ENCODE peak calls at places on chromosomes 16 and 17, in nine cellular contexts. D is germinal center; N is neural crest cell; A is BJ; T is fibroblast of gingiva; V is effector CD4-positive, alpha-beta T cell; O is activated CD8-positive, alpha-beta memory T cell treated with anti-CD3 and anti-CD28 coated beads for 48 hours; J is SHP77; H is stimulated activated CD4-positive, alpha-beta T cell treated with anti-CD3 and anti-CD28 coated beads, Interleukin-1b, Interleukin-23, amount 100 ng/mL, for 1 hour. R is an unnamed sample.

GRCh38 chr16:709651-710499 is 4.3 kb upstream of the FBXL16 start:
- DNase-seq in N (peak; percentile 88), T (peak; percentile 70), D (no peak), A (no peak), J (peak; percentile 89), V (no peak), H (no peak), O (no peak), R (no peak)

GRCh38 chr16:67163903-67164558 is 514 bp upstream of the HSF4 start:
- DNase-seq in T (no peak), A (no peak), O (no peak), J (no peak), V (no peak), D (no peak), N (no peak), H (no peak), R (no peak)

GRCh38 chr16:66382171-66382965 is 15.9 kb downstream of the CDH5 start:
- DNase-seq in H (no peak), V (no peak), J (no peak), A (peak; percentile 37), D (no peak), N (no peak), T (no peak), O (no peak), R (no peak)

GRCh38 chr16:16882766-16883165 is 503.8 kb downstream of the NPIPA7 start:
- DNase-seq in N (no peak), H (no peak), T (no peak), A (no peak), J (no peak), V (no peak), D (no peak), O (no peak), R (no peak)

GRCh38 chr16:77353587-77354263 is 81.1 kb downstream of the ADAMTS18 start:
- DNase-seq in O (no peak), H (no peak), J (no peak), A (no peak), T (no peak), D (no peak), V (no peak), N (no peak), R (no peak)

GRCh38 chr17:76544916-76545365 is 5.1 kb downstream of the PRCD start:
- DNase-seq in N (no peak), H (no peak), V (no peak), O (no peak), T (no peak), A (no peak), J (no peak), D (no peak), R (no peak)

GRCh38 chr17:63647065-63647725 is 25.0 kb downstream of the MAP3K3 start:
- DNase-seq in V (no peak), N (no peak), T (no peak), J (no peak), H (no peak), O (no peak), A (no peak), D (no peak), R (no peak)

GRCh38 chr17:63476857-63477470 is at the start of gene ACE:
- DNase-seq in T (no peak), J (peak; percentile 67), O (no peak), V (no peak), H (no peak), N (no peak), D (peak; percentile 72), A (no peak), R (no peak)

GRCh38 chr17:81821147-81821546 is 11.9 kb downstream of the MCRIP1 start:
- DNase-seq in J (no peak), H (no peak), V (no peak), T (no peak), N (no peak), O (no peak), D (no peak), A (no peak), R (no peak)

GRCh38 chr16:48158296-48158695 is 2.5 kb upstream of the ABCC12 start:
- DNase-seq in D (no peak), V (no peak), J (no peak), N (no peak), A (no peak), T (no peak), H (no peak), O (peak; percentile 9), R (peak; percentile 3)

GRCh38 chr17:78961571-78961970 is 18.2 kb downstream of the LGALS3BP start:
- DNase-seq in O (no peak), H (no peak), D (no peak), V (no peak), T (no peak), A (no peak), J (no peak), N (no peak), R (no peak)

GRCh38 chr16:86931410-86931941 is 353.1 kb downstream of the FOXL1 start:
- DNase-seq in A (peak; percentile 52), O (no peak), N (no peak), D (no peak), T (peak; percentile 83), H (no peak), J (no peak), V (no peak), R (no peak)

GRCh38 chr17:29383687-29384086 is 6.5 kb upstream of the TAOK1 start:
- DNase-seq in V (no peak), N (no peak), D (no peak), J (no peak), T (peak; percentile 16), H (no peak), A (no peak), O (no peak), R (no peak)

GRCh38 chr16:54493594-54493993 is 207.0 kb upstream of the IRX3 start:
- DNase-seq in N (no peak), J (no peak), V (no peak), A (no peak), T (no peak), D (no peak), H (no peak), O (no peak), R (no peak)

GRCh38 chr17:56393156-56393555 is 200.3 kb upstream of the NOG start:
- DNase-seq in D (no peak), J (no peak), N (no peak), H (no peak), A (no peak), V (no peak), O (no peak), T (no peak), R (no peak)

GRCh38 chr17:40548982-40549680 is 16.1 kb downstream of the CCR7 start:
- DNase-seq in D (no peak), V (no peak), H (no peak), A (peak; percentile 82), T (peak; percentile 100), O (no peak), N (no peak), J (peak; percentile 72), R (no peak)

GRCh38 chr16:81921873-81922584 is 89.2 kb downstream of the SDR42E1 start:
- DNase-seq in N (no peak), J (no peak), A (no peak), V (no peak), D (no peak), O (no peak), T (no peak), H (no peak), R (no peak)

GRCh38 chr16:456891-457483 is 31.5 kb downstream of the RAB11FIP3 start:
- DNase-seq in J (no peak), A (no peak), V (no peak), N (no peak), O (no peak), D (no peak), T (peak; percentile 11), H (no peak), R (no peak)

GRCh38 chr17:82012482-82013295 is 10.0 kb downstream of the CENPX start:
- DNase-seq in J (no peak), H (no peak), D (no peak), A (no peak), N (no peak), O (no peak), V (no peak), T (peak; percentile 46), R (no peak)

GRCh38 chr16:86570542-86571196 is 4.0 kb downstream of the FOXC2 start:
- DNase-seq in O (no peak), D (no peak), A (no peak), V (no peak), N (no peak), H (no peak), J (no peak), T (peak; percentile 24), R (no peak)